ENCODE peak calls at places on chromosome 18, in four cellular contexts. J, A, S and O are unnamed samples.

GRCh38 chr18:3759099-3759498 is 309.1 kb downstream of the TGIF1 start:
- DNase-seq in J (no peak), A (no peak), S (no peak), O (no peak)

GRCh38 chr18:57915241-57915640 is 112.1 kb upstream of the ATP8B1 start:
- DNase-seq in J (no peak), A (no peak), S (no peak), O (peak; percentile 53)

GRCh38 chr18:58768293-58768974 is 96.2 kb upstream of the ZNF532 start:
- DNase-seq in J (peak; percentile 71), A (peak; percentile 95), S (no peak), O (no peak)

GRCh38 chr18:72652990-72653593 is 109.0 kb upstream of the CBLN2 start:
- DNase-seq in J (peak; percentile 10), A (peak; percentile 91), S (no peak), O (no peak)

GRCh38 chr18:73487956-73488355 is 620.2 kb upstream of the NETO1 start:
- DNase-seq in J (no peak), A (no peak), S (no peak), O (no peak)

GRCh38 chr18:48952287-48953095 is 1.7 kb upstream of the SMAD7 start:
- DNase-seq in J (no peak), A (peak; percentile 92), S (no peak), O (no peak)

GRCh38 chr18:9825571-9826073 is 60.2 kb upstream of the TXNDC2 start:
- DNase-seq in J (peak; percentile 78), A (peak; percentile 17), S (peak; percentile 51), O (peak; percentile 84)

GRCh38 chr18:23421277-23421676 is 31.8 kb upstream of the RIOK3 start:
- DNase-seq in J (no peak), A (no peak), S (no peak), O (no peak)

GRCh38 chr18:56702946-56703345 is 51.8 kb downstream of the WDR7 start:
- DNase-seq in J (peak; percentile 9), A (no peak), S (peak; percentile 11), O (no peak)

GRCh38 chr18:32552421-32553030 is 81.8 kb upstream of the GAREM1 start:
- DNase-seq in J (peak; percentile 2), A (peak; percentile 89), S (peak; percentile 0), O (peak; percentile 35)

GRCh38 chr18:47397671-47398319 is 146.3 kb upstream of the SKOR2 start:
- DNase-seq in J (no peak), A (peak; percentile 84), S (no peak), O (no peak)

GRCh38 chr18:68438983-68439382 is 275.9 kb downstream of the TMX3 start:
- DNase-seq in J (no peak), A (peak; percentile 58), S (no peak), O (no peak)

GRCh38 chr18:77077401-77077800 is 55.2 kb downstream of the MBP start:
- DNase-seq in J (no peak), A (no peak), S (no peak), O (no peak)

GRCh38 chr18:903703-904102 is 968 bp upstream of the ADCYAP1 start:
- DNase-seq in J (peak; percentile 55), A (peak; percentile 93), S (no peak), O (peak; percentile 6)

GRCh38 chr18:24027156-24027555 is 12.6 kb downstream of the TTC39C start:
- DNase-seq in J (no peak), A (no peak), S (peak; percentile 53), O (no peak)

GRCh38 chr18:12093520-12094257 is at the start of gene ANKRD62:
- DNase-seq in J (no peak), A (peak; percentile 75), S (no peak), O (no peak)

GRCh38 chr18:25831226-25831828 is 259.1 kb downstream of the SS18 start:
- DNase-seq in J (no peak), A (no peak), S (no peak), O (no peak)

GRCh38 chr18:7871560-7872456 is 304.7 kb downstream of the PTPRM start:
- DNase-seq in J (no peak), A (no peak), S (no peak), O (no peak)

GRCh38 chr18:59075923-59076322 is 63.8 kb upstream of the SEC11C start:
- DNase-seq in J (no peak), A (no peak), S (no peak), O (no peak)

GRCh38 chr18:61502472-61502871 is 169.2 kb downstream of the CDH20 start:
- DNase-seq in J (peak; percentile 30), A (peak; percentile 81), S (peak; percentile 27), O (peak; percentile 51)